ENCODE peak calls at places on chromosome 11, in four cellular contexts. X is psoas muscle, V is GM23338, F is epithelial cell of esophagus. Z is an unnamed sample.

GRCh38 chr11:70169632-70170031 is 33.5 kb upstream of the FADD start:
- DNase-seq in X (no peak), V (no peak), F (no peak), Z (no peak)

GRCh38 chr11:59918987-59919589 is 19.1 kb upstream of the OOSP1 start:
- DNase-seq in X (no peak), V (peak; percentile 75), F (peak; percentile 72), Z (peak; percentile 55)

GRCh38 chr11:70068950-70069349 is 9.2 kb upstream of the ANO1 start:
- DNase-seq in X (no peak), V (no peak), F (no peak), Z (no peak)

GRCh38 chr11:27507561-27508322 is 1.2 kb upstream of the LIN7C start:
- DNase-seq in X (no peak), V (no peak), F (no peak), Z (peak; percentile 4)

GRCh38 chr11:114108501-114109205 is 49.1 kb downstream of the ZBTB16 start:
- DNase-seq in X (no peak), V (no peak), F (no peak), Z (no peak)

GRCh38 chr11:33689089-33689488 is 11.5 kb downstream of the C11orf91 start:
- DNase-seq in X (no peak), V (no peak), F (peak; percentile 94), Z (peak; percentile 53)

GRCh38 chr11:78265326-78265725 is 76.6 kb downstream of the USP35 start:
- DNase-seq in X (no peak), V (no peak), F (no peak), Z (peak; percentile 31)

GRCh38 chr11:75107187-75107586 is 10.5 kb upstream of the OR2AT4 start:
- DNase-seq in X (no peak), V (no peak), F (no peak), Z (peak; percentile 12)

GRCh38 chr11:3231851-3232744 is at the start of gene MRGPRE:
- DNase-seq in X (no peak), V (peak; percentile 34), F (peak; percentile 6), Z (no peak)

GRCh38 chr11:104765401-104765800 is 132.9 kb downstream of the CASP12 start:
- DNase-seq in X (no peak), V (no peak), F (no peak), Z (peak; percentile 5)

GRCh38 chr11:8258289-8258688 is 5.4 kb downstream of the LMO1 start:
- DNase-seq in X (peak; percentile 52), V (no peak), F (no peak), Z (no peak)

GRCh38 chr11:68948496-68948895 is 32.3 kb downstream of the MRGPRD start:
- DNase-seq in X (no peak), V (no peak), F (no peak), Z (no peak)

GRCh38 chr11:304915-305833 is 2.4 kb upstream of the IFITM2 start:
- DNase-seq in X (peak; percentile 57), V (peak; percentile 94), F (peak; percentile 63), Z (peak; percentile 83)

GRCh38 chr11:1953489-1954284 is 6.6 kb downstream of the MRPL23 start:
- DNase-seq in X (no peak), V (no peak), F (no peak), Z (no peak)

GRCh38 chr11:833114-833791 is 501 bp downstream of the CD151 start:
- DNase-seq in X (peak; percentile 68), V (peak; percentile 64), F (peak; percentile 61), Z (peak; percentile 60)

DNA sequence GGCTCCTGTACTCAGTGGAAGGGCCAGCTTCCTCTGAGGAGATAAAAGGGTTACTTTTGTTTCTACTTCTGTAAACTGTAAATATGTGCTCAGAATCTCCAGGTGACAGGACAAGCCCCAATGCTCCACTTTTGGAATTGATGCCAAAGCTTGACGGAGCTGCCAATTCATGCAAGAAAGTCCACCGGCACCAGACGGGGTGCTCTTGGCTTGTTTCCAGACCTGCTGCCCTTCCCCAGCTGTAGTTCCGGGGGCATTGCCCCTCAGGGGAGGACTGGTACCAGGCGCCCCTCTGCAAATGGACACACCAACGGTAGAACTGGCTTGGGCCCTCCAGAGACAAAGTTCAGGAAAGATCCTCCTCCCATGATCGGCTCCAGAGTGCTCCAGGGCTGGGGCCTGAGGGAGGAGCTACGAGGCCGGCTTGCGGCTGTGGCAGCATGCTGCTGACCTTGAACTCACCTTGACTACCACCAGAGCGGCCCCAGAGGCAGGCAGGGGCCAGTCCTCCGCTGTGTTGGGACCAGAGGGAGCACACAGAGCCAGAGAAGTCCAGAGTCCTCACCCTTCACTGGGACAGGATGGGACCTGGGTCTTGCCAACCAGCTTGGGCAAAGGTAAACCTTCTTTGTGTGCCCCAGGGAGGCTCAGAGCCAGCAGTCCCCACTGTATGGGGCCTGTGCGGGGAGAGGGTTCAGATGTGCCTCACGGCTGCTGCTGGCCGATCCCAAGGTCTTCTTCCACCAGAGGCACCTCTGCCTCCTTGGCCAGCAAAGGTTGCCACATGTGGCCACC is 17.8 kb upstream of the OAF start:
- DNase-seq in X (no peak), V (no peak), F (no peak), Z (no peak)
- TF ChIP-seq CTCF in X (no peak), V (no peak), F (no peak), Z (no peak)

GRCh38 chr11:76392889-76393288 is 11.8 kb downstream of the GVQW3 start:
- DNase-seq in X (no peak), V (no peak), F (no peak), Z (no peak)

GRCh38 chr11:76391811-76392475 is 10.8 kb downstream of the GVQW3 start:
- DNase-seq in X (no peak), V (no peak), F (no peak), Z (no peak)

GRCh38 chr11:76394411-76394810 is 13.3 kb downstream of the GVQW3 start:
- DNase-seq in X (no peak), V (no peak), F (no peak), Z (no peak)

GRCh38 chr11:76388408-76388807 is 7.3 kb downstream of the GVQW3 start:
- DNase-seq in X (no peak), V (no peak), F (no peak), Z (no peak)

DNA sequence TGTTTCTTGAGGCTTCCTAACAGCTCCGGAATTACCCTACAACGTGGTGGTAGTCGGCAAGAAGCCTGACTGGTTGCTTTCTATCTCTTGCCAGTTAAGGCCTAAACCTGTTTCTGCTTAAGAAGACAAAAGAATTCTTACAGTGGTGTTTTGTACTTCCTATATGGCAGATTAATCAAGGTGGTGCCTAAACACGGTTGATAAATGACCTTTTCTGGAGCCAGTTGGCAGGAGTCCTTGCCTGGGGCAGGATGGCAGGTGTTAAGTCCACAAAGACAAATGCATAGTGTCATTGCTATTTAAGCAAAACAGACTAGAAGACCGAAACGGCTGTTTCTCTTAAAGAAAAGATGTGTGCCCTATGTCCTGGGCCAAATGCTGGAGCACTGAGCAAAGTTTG is 9.9 kb downstream of the GVQW3 start:
- DNase-seq in X (no peak), V (no peak), F (no peak), Z (no peak)
- TF ChIP-seq CTCF in X (no peak), V (no peak), F (no peak), Z (no peak)

DNA sequence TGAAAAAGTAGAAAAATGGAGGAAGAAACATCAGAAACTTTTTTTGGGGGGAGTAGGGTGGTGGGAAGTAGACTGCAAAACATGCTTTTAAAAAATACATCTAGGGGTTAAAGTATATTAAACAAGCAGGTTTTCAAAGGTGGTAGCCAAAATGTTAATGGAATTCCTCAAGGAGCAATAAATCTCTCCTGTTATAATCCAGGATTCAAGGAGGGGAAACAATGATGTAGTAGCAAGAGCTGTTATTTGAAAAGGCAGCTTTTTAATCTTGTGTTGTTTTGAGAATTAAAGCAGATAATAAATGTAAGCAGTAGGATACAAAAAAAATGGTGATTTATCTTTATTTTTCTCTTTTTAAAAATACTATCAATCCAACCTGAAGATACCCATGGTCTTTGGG is 736.5 kb upstream of the CCDC90B start:
- DNase-seq in X (no peak), V (no peak), F (no peak), Z (no peak)
- TF ChIP-seq CTCF in X (no peak), V (no peak), F (no peak), Z (no peak)

GRCh38 chr11:65899356-65900124 is 648 bp downstream of the FOSL1 start:
- DNase-seq in X (peak; percentile 82), V (peak; percentile 67), F (no peak), Z (peak; percentile 80)
- TF ChIP-seq CTCF in X (no peak), V (no peak), F (no peak), Z (no peak)

GRCh38 chr11:23554002-23554401 is 693.7 kb upstream of the CCDC179 start:
- DNase-seq in X (no peak), V (peak; percentile 23), F (peak; percentile 27), Z (no peak)
- TF ChIP-seq CTCF in X (no peak), V (peak; percentile 35), F (peak; percentile 28), Z (no peak)

DNA sequence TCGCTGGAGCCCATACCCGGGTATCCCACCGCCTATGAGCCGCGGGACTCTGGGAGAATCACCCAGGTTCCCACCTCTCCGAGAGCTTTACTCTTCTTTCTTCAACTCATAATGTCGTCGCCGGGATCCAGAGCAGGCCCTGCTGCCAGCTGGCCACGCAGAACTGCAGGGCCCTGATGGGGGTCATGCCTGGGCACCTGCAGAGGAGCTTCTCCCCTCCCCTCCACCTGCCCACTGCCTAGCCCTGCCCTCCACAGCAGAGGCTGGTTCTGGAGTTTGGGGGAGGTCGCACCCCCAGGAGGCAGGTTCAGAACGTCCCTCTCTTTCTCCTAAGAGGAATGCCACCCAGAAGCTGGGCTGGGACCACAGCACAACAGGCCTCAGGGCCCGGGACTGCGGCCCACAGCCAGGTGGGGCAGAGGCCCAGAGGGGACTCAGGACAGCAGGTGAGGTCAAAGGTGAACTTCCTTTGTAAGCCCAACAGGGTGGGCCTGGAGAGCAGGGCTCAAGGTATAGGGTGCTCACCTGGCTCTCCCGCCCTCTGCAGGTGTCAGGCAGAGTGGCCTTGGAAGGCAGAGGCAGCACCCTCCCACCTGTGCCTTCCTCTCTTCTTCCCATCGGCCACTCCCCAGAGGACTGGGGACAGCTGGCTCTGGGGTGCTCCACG is 1.9 kb downstream of the SLC25A45 start:
- DNase-seq in X (no peak), V (peak; percentile 48), F (no peak), Z (no peak)
- TF ChIP-seq CTCF in X (no peak), V (peak; percentile 9), F (no peak), Z (no peak)

DNA sequence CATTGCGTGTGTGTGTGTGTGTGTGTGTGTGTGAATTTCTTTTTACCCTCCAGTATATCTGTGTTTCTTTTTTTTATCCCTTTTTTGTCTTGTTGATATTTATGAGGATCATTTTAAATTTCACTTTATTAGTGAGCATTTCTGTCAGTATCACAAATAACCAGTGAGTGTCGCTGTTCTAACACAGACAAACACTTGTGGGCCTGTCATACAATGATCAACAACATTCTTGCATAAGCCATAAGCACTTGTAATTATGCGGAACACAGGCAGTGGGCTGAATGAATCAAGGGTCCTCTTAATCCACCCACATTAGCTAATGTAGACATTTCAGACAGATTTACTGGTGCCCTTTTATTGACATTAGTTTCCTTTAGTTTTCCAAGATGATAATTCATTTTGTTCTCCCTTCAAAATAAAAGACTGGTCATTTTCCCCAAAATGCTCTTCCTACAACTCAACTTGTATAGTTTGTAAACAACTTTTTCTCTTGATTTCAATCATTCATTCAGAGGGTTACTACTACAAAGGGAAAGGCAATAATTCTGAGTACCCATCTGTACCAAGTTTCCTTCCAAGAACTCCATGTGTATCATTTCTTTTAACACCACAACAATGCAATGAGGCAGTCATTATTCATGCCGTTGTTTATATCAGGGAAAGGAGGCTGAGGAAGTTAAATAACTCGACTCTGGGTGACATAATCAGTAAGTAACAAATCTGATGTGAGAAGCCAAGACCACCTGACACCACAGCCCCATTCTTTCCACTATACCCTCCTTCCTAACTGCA is 34.6 kb upstream of the ANO3 start:
- DNase-seq in X (no peak), V (peak; percentile 66), F (peak; percentile 82), Z (peak; percentile 88)
- TF ChIP-seq CTCF in X (peak; percentile 35), V (peak; percentile 95), F (peak; percentile 77), Z (peak; percentile 67)

GRCh38 chr11:16883179-16883578 is 131.0 kb downstream of the PLEKHA7 start:
- DNase-seq in X (no peak), V (peak; percentile 51), F (peak; percentile 94), Z (peak; percentile 20)
- TF ChIP-seq CTCF in X (peak; percentile 17), V (peak; percentile 22), F (peak; percentile 65), Z (no peak)